ENCODE peak calls at places on chromosomes 5 and 9, in eight cellular contexts. A is NCI-H1930; B is iris pigment epithelial cell; V is stimulated activated CD8-positive, alpha-beta memory T cell treated with anti-CD3 and anti-CD28 coated beads, Interleukin-12 subunit alpha, Interleukin-12 subunit beta, amount 100 ng/mL, for 4 hours; N is kidney; Y is C1 segment of cervical spinal cord; K is A549; W is HT1080. M is an unnamed sample.

GRCh38 chr5:151697452-151697851 is 10.7 kb upstream of the SPARC start:
- DNase-seq in A (no peak), B (no peak), V (no peak), N (no peak), Y (no peak), K (no peak), W (no peak), M (no peak)

GRCh38 chr5:174218162-174218561 is 172.7 kb downstream of the NSG2 start:
- DNase-seq in A (no peak), B (no peak), V (no peak), N (no peak), Y (no peak), K (no peak), W (no peak), M (no peak)

GRCh38 chr9:79695531-79696218 is 123.9 kb downstream of the TLE4 start:
- DNase-seq in A (no peak), B (no peak), V (no peak), N (no peak), Y (no peak), K (no peak), W (no peak), M (no peak)

GRCh38 chr9:89658401-89658800 is 53.6 kb downstream of the GADD45G start:
- DNase-seq in A (no peak), B (no peak), V (no peak), N (no peak), Y (no peak), K (no peak), W (no peak), M (no peak)

GRCh38 chr5:62011072-62011664 is 294.8 kb upstream of the KIF2A start:
- DNase-seq in A (no peak), B (no peak), V (no peak), N (no peak), Y (no peak), K (no peak), W (no peak), M (no peak)

GRCh38 chr5:93589348-93589662 is 6.3 kb downstream of the NR2F1 start:
- DNase-seq in A (no peak), B (peak), V (no peak), N (no peak), Y (no peak), K (no peak), W (no peak), M (no peak)

GRCh38 chr5:111132731-111133435 is 40.7 kb downstream of the WDR36 start:
- DNase-seq in A (no peak), B (no peak), V (no peak), N (no peak), Y (no peak), K (no peak), W (no peak), M (no peak)

GRCh38 chr9:71446499-71447411 is 321.6 kb downstream of the CEMIP2 start:
- DNase-seq in A (peak), B (peak), V (no peak), N (peak), Y (no peak), K (peak), W (peak), M (peak)

GRCh38 chr5:108727154-108727638 is 20.5 kb upstream of the FER start:
- DNase-seq in A (no peak), B (no peak), V (no peak), N (no peak), Y (peak), K (no peak), W (peak), M (peak)

GRCh38 chr9:118449554-118449953 is 745.4 kb downstream of the TLR4 start:
- DNase-seq in A (no peak), B (no peak), V (no peak), N (no peak), Y (no peak), K (no peak), W (no peak), M (no peak)

GRCh38 chr5:175471628-175472027 is 6.7 kb upstream of the SFXN1 start:
- DNase-seq in A (no peak), B (no peak), V (no peak), N (no peak), Y (no peak), K (no peak), W (no peak), M (no peak)

GRCh38 chr5:99077254-99077640 is 148.4 kb upstream of the CHD1 start:
- DNase-seq in A (no peak), B (no peak), V (no peak), N (no peak), Y (no peak), K (no peak), W (no peak), M (no peak)

GRCh38 chr5:79694652-79695051 is 5.0 kb downstream of the CMYA5 start:
- DNase-seq in A (no peak), B (peak), V (no peak), N (no peak), Y (no peak), K (no peak), W (no peak), M (no peak)

GRCh38 chr9:87594218-87594617 is 96.6 kb downstream of the DAPK1 start:
- DNase-seq in A (no peak), B (peak), V (no peak), N (no peak), Y (no peak), K (no peak), W (no peak), M (no peak)

GRCh38 chr9:127187231-127187956 is 65.0 kb upstream of the ANGPTL2 start:
- DNase-seq in A (no peak), B (peak), V (no peak), N (peak), Y (no peak), K (peak), W (peak), M (peak)

GRCh38 chr9:108162664-108163063 is 673.1 kb upstream of the KLF4 start:
- DNase-seq in A (no peak), B (peak), V (no peak), N (no peak), Y (no peak), K (peak), W (peak), M (no peak)

GRCh38 chr9:2741441-2742158 is 24.3 kb downstream of the KCNV2 start:
- DNase-seq in A (no peak), B (peak), V (no peak), N (no peak), Y (no peak), K (no peak), W (no peak), M (no peak)

GRCh38 chr5:134088291-134088690 is 26.2 kb upstream of the TCF7 start:
- DNase-seq in A (no peak), B (no peak), V (no peak), N (no peak), Y (no peak), K (no peak), W (no peak), M (no peak)

GRCh38 chr5:142317673-142318261 is 7.1 kb downstream of the SPRY4 start:
- DNase-seq in A (no peak), B (no peak), V (no peak), N (no peak), Y (no peak), K (no peak), W (no peak), M (no peak)

GRCh38 chr9:112037281-112038016 is 137.6 kb downstream of the SUSD1 start:
- DNase-seq in A (no peak), B (peak), V (peak), N (no peak), Y (no peak), K (no peak), W (peak), M (peak)

GRCh38 chr5:131064669-131065371 is 100.2 kb downstream of the HINT1 start:
- DNase-seq in A (no peak), B (no peak), V (no peak), N (no peak), Y (no peak), K (no peak), W (no peak), M (no peak)

GRCh38 chr9:130869250-130869649 is 27.4 kb downstream of the QRFP start:
- DNase-seq in A (no peak), B (peak), V (no peak), N (peak), Y (no peak), K (no peak), W (no peak), M (no peak)

GRCh38 chr9:100286257-100286656 is 66.5 kb downstream of the TEX10 start:
- DNase-seq in A (no peak), B (peak), V (no peak), N (no peak), Y (no peak), K (no peak), W (no peak), M (no peak)

GRCh38 chr5:30401479-30402058 is 791.9 kb upstream of the CDH6 start:
- DNase-seq in A (peak), B (peak), V (no peak), N (no peak), Y (no peak), K (peak), W (peak), M (peak)

GRCh38 chr5:4614088-4614487 is 526.0 kb upstream of the ADAMTS16 start:
- DNase-seq in A (no peak), B (no peak), V (no peak), N (no peak), Y (no peak), K (no peak), W (no peak), M (no peak)

GRCh38 chr9:17906841-17907779 is 328.2 kb downstream of the SH3GL2 start:
- DNase-seq in A (no peak), B (no peak), V (no peak), N (peak), Y (no peak), K (no peak), W (no peak), M (peak)

GRCh38 chr5:76771705-76772405 is 47.0 kb upstream of the F2RL1 start:
- DNase-seq in A (no peak), B (peak), V (no peak), N (no peak), Y (no peak), K (peak), W (no peak), M (no peak)

GRCh38 chr5:36240779-36241635 is 718 bp downstream of the NADK2 start:
- DNase-seq in A (peak), B (peak), V (peak), N (peak), Y (peak), K (peak), W (peak), M (peak)

GRCh38 chr9:108885643-108886348 is 23.7 kb downstream of the ACTL7A start:
- DNase-seq in A (no peak), B (peak), V (no peak), N (no peak), Y (no peak), K (peak), W (peak), M (peak)

GRCh38 chr9:98432960-98433359 is 177.5 kb upstream of the TBC1D2 start:
- DNase-seq in A (no peak), B (no peak), V (no peak), N (no peak), Y (no peak), K (no peak), W (no peak), M (no peak)

GRCh38 chr5:159211712-159212111 is 2.4 kb upstream of the RNF145 start:
- DNase-seq in A (no peak), B (no peak), V (no peak), N (no peak), Y (no peak), K (no peak), W (no peak), M (peak)

GRCh38 chr5:54292866-54293265 is 17.5 kb downstream of the ARL15 start:
- DNase-seq in A (no peak), B (no peak), V (no peak), N (no peak), Y (no peak), K (no peak), W (no peak), M (no peak)